ENCODE peak calls at places on chromosomes 4 and X, in seven cellular contexts. One of them, this sample, is unnamed.

GRCh38 chr4:3059896-3060295 is 14.4 kb downstream of the HTT-AS start:
- DNase-seq in DMS79 treated with DMSO at 0.1 percent for 48 hours: no peak
- DNase-seq in iris pigment epithelial cell: no peak
- DNase-seq in foreskin fibroblast: no peak
- DNase-seq in EL: no peak
- DNase-seq in NCI-H187 treated with DMSO at 0.1 percent for 48 hours: no peak
- DNase-seq in omental fat pad: no peak
- DNase-seq in this sample: no peak

GRCh38 chrX:96566856-96567255 is 117.8 kb upstream of the DIAPH2 start:
- DNase-seq in DMS79 treated with DMSO at 0.1 percent for 48 hours: no peak
- DNase-seq in iris pigment epithelial cell: no peak
- DNase-seq in foreskin fibroblast: no peak
- DNase-seq in EL: no peak
- DNase-seq in NCI-H187 treated with DMSO at 0.1 percent for 48 hours: no peak
- DNase-seq in omental fat pad: no peak
- DNase-seq in this sample: no peak

GRCh38 chr4:101183658-101184373 is 163.5 kb downstream of the PPP3CA start:
- DNase-seq in DMS79 treated with DMSO at 0.1 percent for 48 hours: no peak
- DNase-seq in iris pigment epithelial cell: peak; percentile 58
- DNase-seq in foreskin fibroblast: no peak
- DNase-seq in EL: peak; percentile 42
- DNase-seq in NCI-H187 treated with DMSO at 0.1 percent for 48 hours: no peak
- DNase-seq in omental fat pad: no peak
- DNase-seq in this sample: no peak

GRCh38 chr4:2417196-2417764 is 1.2 kb downstream of the ZFYVE28 start:
- DNase-seq in DMS79 treated with DMSO at 0.1 percent for 48 hours: no peak
- DNase-seq in iris pigment epithelial cell: peak; percentile 10
- DNase-seq in foreskin fibroblast: no peak
- DNase-seq in EL: no peak
- DNase-seq in NCI-H187 treated with DMSO at 0.1 percent for 48 hours: no peak
- DNase-seq in omental fat pad: no peak
- DNase-seq in this sample: no peak

GRCh38 chr4:167826281-167826680 is 266.1 kb upstream of the ANXA10 start:
- DNase-seq in DMS79 treated with DMSO at 0.1 percent for 48 hours: no peak
- DNase-seq in iris pigment epithelial cell: peak; percentile 42
- DNase-seq in foreskin fibroblast: peak; percentile 17
- DNase-seq in EL: peak; percentile 28
- DNase-seq in NCI-H187 treated with DMSO at 0.1 percent for 48 hours: no peak
- DNase-seq in omental fat pad: no peak
- DNase-seq in this sample: no peak

GRCh38 chr4:8688041-8688907 is 95.7 kb downstream of the CPZ start:
- DNase-seq in DMS79 treated with DMSO at 0.1 percent for 48 hours: no peak
- DNase-seq in iris pigment epithelial cell: peak; percentile 14
- DNase-seq in foreskin fibroblast: no peak
- DNase-seq in EL: peak; percentile 12
- DNase-seq in NCI-H187 treated with DMSO at 0.1 percent for 48 hours: no peak
- DNase-seq in omental fat pad: no peak
- DNase-seq in this sample: peak; percentile 9

GRCh38 chrX:154123241-154124219 is 20.5 kb upstream of the OPN1LW start:
- DNase-seq in DMS79 treated with DMSO at 0.1 percent for 48 hours: no peak
- DNase-seq in iris pigment epithelial cell: peak; percentile 17
- DNase-seq in foreskin fibroblast: no peak
- DNase-seq in EL: no peak
- DNase-seq in NCI-H187 treated with DMSO at 0.1 percent for 48 hours: no peak
- DNase-seq in omental fat pad: no peak
- DNase-seq in this sample: peak; percentile 35

GRCh38 chr4:6988016-6988715 is 55.0 kb upstream of the TADA2B start:
- DNase-seq in DMS79 treated with DMSO at 0.1 percent for 48 hours: no peak
- DNase-seq in iris pigment epithelial cell: no peak
- DNase-seq in foreskin fibroblast: no peak
- DNase-seq in EL: peak; percentile 12
- DNase-seq in NCI-H187 treated with DMSO at 0.1 percent for 48 hours: no peak
- DNase-seq in omental fat pad: no peak
- DNase-seq in this sample: no peak

GRCh38 chr4:67451464-67451863 is 93.8 kb downstream of the CENPC start:
- DNase-seq in DMS79 treated with DMSO at 0.1 percent for 48 hours: no peak
- DNase-seq in iris pigment epithelial cell: peak; percentile 56
- DNase-seq in foreskin fibroblast: peak; percentile 10
- DNase-seq in EL: peak; percentile 20
- DNase-seq in NCI-H187 treated with DMSO at 0.1 percent for 48 hours: no peak
- DNase-seq in omental fat pad: no peak
- DNase-seq in this sample: no peak

GRCh38 chrX:119541188-119541587 is 24.0 kb downstream of the STEEP1 start:
- DNase-seq in DMS79 treated with DMSO at 0.1 percent for 48 hours: no peak
- DNase-seq in iris pigment epithelial cell: peak; percentile 69
- DNase-seq in foreskin fibroblast: peak; percentile 55
- DNase-seq in EL: peak; percentile 81
- DNase-seq in NCI-H187 treated with DMSO at 0.1 percent for 48 hours: no peak
- DNase-seq in omental fat pad: no peak
- DNase-seq in this sample: peak; percentile 62

GRCh38 chrX:15739886-15740285 is 1.8 kb downstream of the CA5B start:
- DNase-seq in DMS79 treated with DMSO at 0.1 percent for 48 hours: no peak
- DNase-seq in iris pigment epithelial cell: peak; percentile 55
- DNase-seq in foreskin fibroblast: no peak
- DNase-seq in EL: no peak
- DNase-seq in NCI-H187 treated with DMSO at 0.1 percent for 48 hours: no peak
- DNase-seq in omental fat pad: no peak
- DNase-seq in this sample: no peak

GRCh38 chrX:123835661-123836371 is 24.0 kb upstream of the XIAP start:
- DNase-seq in DMS79 treated with DMSO at 0.1 percent for 48 hours: no peak
- DNase-seq in iris pigment epithelial cell: peak; percentile 66
- DNase-seq in foreskin fibroblast: peak; percentile 36
- DNase-seq in EL: peak; percentile 61
- DNase-seq in NCI-H187 treated with DMSO at 0.1 percent for 48 hours: no peak
- DNase-seq in omental fat pad: no peak
- DNase-seq in this sample: no peak

GRCh38 chrX:124208675-124209074 is 123.8 kb upstream of the TEX13D start:
- DNase-seq in DMS79 treated with DMSO at 0.1 percent for 48 hours: no peak
- DNase-seq in iris pigment epithelial cell: no peak
- DNase-seq in foreskin fibroblast: no peak
- DNase-seq in EL: no peak
- DNase-seq in NCI-H187 treated with DMSO at 0.1 percent for 48 hours: no peak
- DNase-seq in omental fat pad: no peak
- DNase-seq in this sample: no peak

GRCh38 chr4:59698041-59698440 is 1502.1 kb upstream of the ADGRL3 start:
- DNase-seq in DMS79 treated with DMSO at 0.1 percent for 48 hours: no peak
- DNase-seq in iris pigment epithelial cell: no peak
- DNase-seq in foreskin fibroblast: no peak
- DNase-seq in EL: no peak
- DNase-seq in NCI-H187 treated with DMSO at 0.1 percent for 48 hours: no peak
- DNase-seq in omental fat pad: no peak
- DNase-seq in this sample: no peak

GRCh38 chrX:130111220-130111934 is 1.1 kb upstream of the ELF4 start:
- DNase-seq in DMS79 treated with DMSO at 0.1 percent for 48 hours: peak; percentile 1
- DNase-seq in iris pigment epithelial cell: no peak
- DNase-seq in foreskin fibroblast: no peak
- DNase-seq in EL: peak; percentile 40
- DNase-seq in NCI-H187 treated with DMSO at 0.1 percent for 48 hours: no peak
- DNase-seq in omental fat pad: no peak
- DNase-seq in this sample: no peak